ENCODE peak calls at places on chromosomes 4 and X, in five cellular contexts. One of them, this sample, is unnamed. For H3K36me3, the result is how much of the 10 kb centered on the place peaks cover.

GRCh38 chr4:89056292-89056952 is 563 bp downstream of the FAM13A start:
- DNase-seq in mammary epithelial cell: no peak
- DNase-seq in transverse colon: no peak
- DNase-seq in tibial artery: no peak
- DNase-seq in endodermal cell: no peak
- DNase-seq in this sample: no peak

GRCh38 chrX:85223359-85223758 is 20.2 kb downstream of the SATL1 start:
- DNase-seq in mammary epithelial cell: no peak
- DNase-seq in transverse colon: no peak
- DNase-seq in tibial artery: no peak
- DNase-seq in endodermal cell: no peak
- DNase-seq in this sample: no peak

GRCh38 chrX:131895002-131895401 is 128.1 kb upstream of the STK26 start:
- DNase-seq in mammary epithelial cell: peak
- DNase-seq in transverse colon: no peak
- DNase-seq in tibial artery: no peak
- DNase-seq in endodermal cell: no peak
- DNase-seq in this sample: no peak

GRCh38 chrX:47232803-47233332 is at the start of gene USP11:
- DNase-seq in mammary epithelial cell: no peak
- DNase-seq in transverse colon: peak
- DNase-seq in tibial artery: peak
- DNase-seq in endodermal cell: peak
- DNase-seq in this sample: no peak

GRCh38 chrX:134880866-134881265 is 109.9 kb upstream of the SMIM10 start:
- DNase-seq in mammary epithelial cell: no peak
- DNase-seq in transverse colon: no peak
- DNase-seq in tibial artery: no peak
- DNase-seq in endodermal cell: no peak
- DNase-seq in this sample: no peak

GRCh38 chr4:67035986-67036385 is 509.3 kb downstream of the CENPC start:
- DNase-seq in mammary epithelial cell: peak
- DNase-seq in transverse colon: no peak
- DNase-seq in tibial artery: no peak
- DNase-seq in endodermal cell: no peak
- DNase-seq in this sample: no peak

GRCh38 chrX:132023117-132023895 is at the start of gene STK26:
- DNase-seq in mammary epithelial cell: peak
- DNase-seq in transverse colon: peak
- DNase-seq in tibial artery: peak
- DNase-seq in endodermal cell: peak
- DNase-seq in this sample: peak

GRCh38 chrX:73214366-73215094 is at the start of gene NAP1L2:
- DNase-seq in mammary epithelial cell: peak
- DNase-seq in transverse colon: peak
- DNase-seq in tibial artery: peak
- DNase-seq in endodermal cell: peak
- DNase-seq in this sample: peak

GRCh38 chr4:72418458-72418857 is 150.6 kb downstream of the ADAMTS3 start:
- DNase-seq in mammary epithelial cell: peak
- DNase-seq in transverse colon: no peak
- DNase-seq in tibial artery: no peak
- DNase-seq in endodermal cell: no peak
- DNase-seq in this sample: peak

GRCh38 chr4:9924750-9925149 is 96.5 kb downstream of the SLC2A9 start:
- DNase-seq in mammary epithelial cell: peak
- DNase-seq in transverse colon: no peak
- DNase-seq in tibial artery: no peak
- DNase-seq in endodermal cell: no peak
- DNase-seq in this sample: no peak

GRCh38 chr4:3107271-3108185 is 33.0 kb downstream of the HTT start:
- DNase-seq in mammary epithelial cell: no peak
- DNase-seq in transverse colon: no peak
- DNase-seq in tibial artery: no peak
- DNase-seq in endodermal cell: no peak
- DNase-seq in this sample: no peak

GRCh38 chr4:3111461-3111860 is 37.0 kb downstream of the HTT start:
- DNase-seq in mammary epithelial cell: no peak
- DNase-seq in transverse colon: no peak
- DNase-seq in tibial artery: no peak
- DNase-seq in endodermal cell: peak
- DNase-seq in this sample: no peak

GRCh38 chr4:3106339-3107186 is 32.1 kb downstream of the HTT start:
- DNase-seq in mammary epithelial cell: peak
- DNase-seq in transverse colon: peak
- DNase-seq in tibial artery: peak
- DNase-seq in endodermal cell: peak
- DNase-seq in this sample: peak

GRCh38 chr4:3112241-3112978 is 37.9 kb downstream of the HTT start:
- DNase-seq in mammary epithelial cell: no peak
- DNase-seq in transverse colon: no peak
- DNase-seq in tibial artery: no peak
- DNase-seq in endodermal cell: no peak
- DNase-seq in this sample: no peak

GRCh38 chr4:3108211-3108610 is 33.7 kb downstream of the HTT start:
- DNase-seq in mammary epithelial cell: no peak
- DNase-seq in transverse colon: no peak
- DNase-seq in tibial artery: no peak
- DNase-seq in endodermal cell: no peak
- DNase-seq in this sample: no peak
- H3K36me3 ChIP-seq in mammary epithelial cell: under half
- H3K36me3 ChIP-seq in transverse colon: under half
- H3K36me3 ChIP-seq in tibial artery: under half
- H3K36me3 ChIP-seq in endodermal cell: half or more
- H3K36me3 ChIP-seq in this sample: under half

GRCh38 chr4:24568425-24568824 is 15.9 kb downstream of the DHX15 start:
- DNase-seq in mammary epithelial cell: no peak
- DNase-seq in transverse colon: no peak
- DNase-seq in tibial artery: no peak
- DNase-seq in endodermal cell: no peak
- DNase-seq in this sample: no peak

GRCh38 chr4:24573582-24573981 is 10.8 kb downstream of the DHX15 start:
- DNase-seq in mammary epithelial cell: no peak
- DNase-seq in transverse colon: no peak
- DNase-seq in tibial artery: no peak
- DNase-seq in endodermal cell: no peak
- DNase-seq in this sample: no peak

GRCh38 chr4:24570172-24570571 is 14.2 kb downstream of the DHX15 start:
- DNase-seq in mammary epithelial cell: no peak
- DNase-seq in transverse colon: no peak
- DNase-seq in tibial artery: no peak
- DNase-seq in endodermal cell: no peak
- DNase-seq in this sample: no peak

GRCh38 chr4:24569662-24570061 is 14.7 kb downstream of the DHX15 start:
- DNase-seq in mammary epithelial cell: no peak
- DNase-seq in transverse colon: no peak
- DNase-seq in tibial artery: no peak
- DNase-seq in endodermal cell: no peak
- DNase-seq in this sample: no peak

GRCh38 chr4:24570574-24571236 is 13.6 kb downstream of the DHX15 start:
- DNase-seq in mammary epithelial cell: no peak
- DNase-seq in transverse colon: no peak
- DNase-seq in tibial artery: no peak
- DNase-seq in endodermal cell: no peak
- DNase-seq in this sample: no peak
- H3K36me3 ChIP-seq in mammary epithelial cell: under half
- H3K36me3 ChIP-seq in transverse colon: under half
- H3K36me3 ChIP-seq in tibial artery: under half
- H3K36me3 ChIP-seq in endodermal cell: half or more
- H3K36me3 ChIP-seq in this sample: half or more

GRCh38 chr4:79552311-79552710 is 144.3 kb upstream of the GK2 start:
- DNase-seq in mammary epithelial cell: no peak
- DNase-seq in transverse colon: no peak
- DNase-seq in tibial artery: no peak
- DNase-seq in endodermal cell: no peak
- DNase-seq in this sample: no peak

DNA sequence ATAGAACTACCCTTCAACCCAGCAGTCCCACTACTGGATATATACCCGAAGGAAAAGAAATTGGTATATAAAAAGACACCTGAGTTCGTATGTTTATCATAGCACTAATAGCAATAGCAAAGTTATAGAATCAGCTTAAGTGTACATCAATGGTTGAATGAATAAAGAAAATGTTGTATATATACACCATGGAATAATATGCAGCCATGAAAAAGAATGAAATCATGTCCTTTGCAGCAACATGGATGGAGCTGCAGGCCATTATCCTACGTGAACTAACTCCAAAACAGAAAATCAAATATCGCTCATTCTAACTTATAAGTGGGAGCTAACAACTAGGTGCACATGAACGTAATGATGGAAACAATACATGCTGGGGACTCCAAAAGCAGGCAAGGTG is 143.5 kb upstream of the GK2 start:
- DNase-seq in mammary epithelial cell: no peak
- DNase-seq in transverse colon: no peak
- DNase-seq in tibial artery: no peak
- DNase-seq in endodermal cell: no peak
- DNase-seq in this sample: no peak
- H3K36me3 ChIP-seq in mammary epithelial cell: under half
- H3K36me3 ChIP-seq in transverse colon: under half
- H3K36me3 ChIP-seq in tibial artery: under half
- H3K36me3 ChIP-seq in endodermal cell: under half
- H3K36me3 ChIP-seq in this sample: under half

GRCh38 chr4:103150677-103151076 is 47.5 kb downstream of the CENPE start:
- DNase-seq in mammary epithelial cell: peak
- DNase-seq in transverse colon: no peak
- DNase-seq in tibial artery: no peak
- DNase-seq in endodermal cell: no peak
- DNase-seq in this sample: peak
- H3K36me3 ChIP-seq in mammary epithelial cell: under half
- H3K36me3 ChIP-seq in transverse colon: under half
- H3K36me3 ChIP-seq in tibial artery: under half
- H3K36me3 ChIP-seq in endodermal cell: half or more
- H3K36me3 ChIP-seq in this sample: half or more

GRCh38 chr4:84690481-84690880 is 107.6 kb downstream of the CDS1 start:
- DNase-seq in mammary epithelial cell: no peak
- DNase-seq in transverse colon: no peak
- DNase-seq in tibial artery: no peak
- DNase-seq in endodermal cell: no peak
- DNase-seq in this sample: no peak
- H3K36me3 ChIP-seq in mammary epithelial cell: under half
- H3K36me3 ChIP-seq in transverse colon: under half
- H3K36me3 ChIP-seq in tibial artery: half or more
- H3K36me3 ChIP-seq in endodermal cell: half or more
- H3K36me3 ChIP-seq in this sample: under half

This sample was measured in MG63.